ENCODE peak calls at places on chromosomes 7 and 10, in ten cellular contexts. C is IMR-90, O is heart left ventricle, M is tibial nerve, H is Caco-2, I is PC-3, X is mesendoderm, J is HCT116, D is breast epithelium, R is SK-N-SH. P is an unnamed sample. For H3K27me3 and H3K4me1, the result is how much of the 10 kb centered on the place peaks cover.

GRCh38 chr7:16982640-16983103 is 100.9 kb upstream of the AGR3 start:
- DNase-seq in C (peak), O (no peak), M (no peak), H (no peak), I (peak), X (peak), J (peak), D (no peak), R (peak), P (peak)

GRCh38 chr10:29141761-29142160 is 147.1 kb upstream of the LYZL1 start:
- DNase-seq in C (no peak), O (no peak), M (no peak), H (no peak), I (peak), X (peak), J (no peak), D (no peak), R (peak), P (peak)

GRCh38 chr7:151902306-151902705 is 25.4 kb upstream of the PRKAG2 start:
- DNase-seq in C (no peak), O (no peak), M (no peak), H (peak), I (no peak), X (no peak), J (no peak), D (no peak), R (no peak), P (no peak)

GRCh38 chr7:27190284-27190748 is 5.3 kb upstream of the HOXA11 start:
- DNase-seq in C (no peak), O (no peak), M (no peak), H (no peak), I (peak), X (no peak), J (no peak), D (no peak), R (no peak), P (no peak)

GRCh38 chr7:76108540-76109233 is 60.8 kb downstream of the MDH2 start:
- DNase-seq in C (peak), O (no peak), M (peak), H (peak), I (peak), X (peak), J (no peak), D (peak), R (no peak), P (no peak)

GRCh38 chr7:13945670-13946069 is 43.8 kb downstream of the ETV1 start:
- DNase-seq in C (no peak), O (no peak), M (peak), H (no peak), I (no peak), X (no peak), J (no peak), D (no peak), R (peak), P (peak)

GRCh38 chr7:111903797-111904196 is 302.4 kb downstream of the DOCK4 start:
- DNase-seq in C (no peak), O (no peak), M (no peak), H (no peak), I (peak), X (no peak), J (no peak), D (no peak), R (no peak), P (peak)

GRCh38 chr7:65509368-65510186 is 135.9 kb downstream of the ZNF92 start:
- DNase-seq in C (no peak), O (no peak), M (no peak), H (no peak), I (peak), X (peak), J (no peak), D (no peak), R (peak), P (peak)

GRCh38 chr10:45463244-45464116 is 89.5 kb downstream of the ALOX5 start:
- DNase-seq in C (peak), O (no peak), M (no peak), H (no peak), I (no peak), X (no peak), J (no peak), D (no peak), R (no peak), P (peak)

GRCh38 chr7:135855836-135856235 is 107.2 kb upstream of the FAM180A start:
- DNase-seq in C (no peak), O (no peak), M (no peak), H (no peak), I (peak), X (peak), J (no peak), D (no peak), R (no peak), P (peak)

GRCh38 chr10:792083-792791 is 102.8 kb upstream of the DIP2C start:
- DNase-seq in C (no peak), O (no peak), M (no peak), H (no peak), I (no peak), X (no peak), J (no peak), D (no peak), R (peak), P (no peak)

GRCh38 chr10:70500812-70501301 is 22.3 kb downstream of the PALD1 start:
- DNase-seq in C (no peak), O (peak), M (no peak), H (no peak), I (no peak), X (peak), J (no peak), D (no peak), R (no peak), P (no peak)

GRCh38 chr10:51955696-51956095 is 256.3 kb upstream of the CSTF2T start:
- DNase-seq in C (no peak), O (no peak), M (no peak), H (no peak), I (no peak), X (no peak), J (no peak), D (no peak), R (no peak), P (no peak)

GRCh38 chr10:76459016-76459415 is 1027.6 kb downstream of the LRMDA start:
- DNase-seq in C (no peak), O (no peak), M (no peak), H (no peak), I (no peak), X (no peak), J (no peak), D (no peak), R (no peak), P (no peak)

GRCh38 chr10:70540789-70541360 is 61.7 kb downstream of the PRF1 start:
- DNase-seq in C (no peak), O (no peak), M (no peak), H (no peak), I (no peak), X (no peak), J (no peak), D (no peak), R (no peak), P (no peak)

GRCh38 chr10:3407208-3407607 is 234.6 kb upstream of the PITRM1 start:
- DNase-seq in C (peak), O (no peak), M (no peak), H (no peak), I (no peak), X (no peak), J (no peak), D (no peak), R (no peak), P (no peak)

GRCh38 chr7:106772655-106773108 is 92.4 kb upstream of the PIK3CG start:
- DNase-seq in C (peak), O (no peak), M (no peak), H (no peak), I (peak), X (no peak), J (peak), D (no peak), R (no peak), P (peak)

GRCh38 chr7:80770061-80770460 is 131.6 kb downstream of the CD36 start:
- DNase-seq in C (no peak), O (no peak), M (no peak), H (no peak), I (peak), X (no peak), J (no peak), D (no peak), R (no peak), P (no peak)
- H3K4me3 ChIP-seq in C (no peak), O (no peak), M (no peak), H (no peak), I (no peak), X (no peak), J (no peak), D (no peak), R (no peak), P (no peak)

GRCh38 chr7:67620216-67620933 is 623.7 kb downstream of the TYW1 start:
- DNase-seq in C (no peak), O (no peak), M (no peak), H (no peak), I (no peak), X (no peak), J (no peak), D (no peak), R (no peak), P (no peak)
- H3K27me3 ChIP-seq in C (under half), O (under half), M (under half), H (under half), I (under half), X (under half), J (under half), D (under half), R (under half), P (half or more)

GRCh38 chr10:108812906-108813305 is 1110.4 kb downstream of the XPNPEP1 start:
- DNase-seq in C (no peak), O (no peak), M (no peak), H (no peak), I (no peak), X (no peak), J (no peak), D (no peak), R (no peak), P (no peak)

GRCh38 chr10:108812296-108812695 is 1111.0 kb downstream of the XPNPEP1 start:
- DNase-seq in C (no peak), O (no peak), M (no peak), H (no peak), I (no peak), X (no peak), J (no peak), D (no peak), R (no peak), P (no peak)

DNA sequence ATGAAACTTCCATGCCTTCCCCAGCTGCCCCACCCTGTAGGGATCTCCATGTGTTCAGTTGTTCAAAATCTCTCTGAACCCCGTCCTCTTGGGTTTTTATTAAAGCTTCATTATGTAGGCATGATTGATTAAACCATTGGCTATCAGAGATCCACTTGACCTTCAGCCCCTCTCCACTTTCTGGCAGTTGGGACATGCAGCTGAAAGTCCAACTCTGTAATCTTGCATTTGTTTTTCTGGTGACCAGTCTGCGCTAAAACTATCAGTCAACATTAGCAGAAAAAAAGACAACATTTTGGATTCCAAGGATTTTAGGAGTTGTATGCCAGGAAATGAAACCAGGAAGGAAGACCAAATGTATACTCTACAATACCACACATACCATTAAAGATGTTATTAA is 1115.1 kb downstream of the XPNPEP1 start:
- DNase-seq in C (no peak), O (no peak), M (no peak), H (no peak), I (no peak), X (no peak), J (no peak), D (no peak), R (no peak), P (no peak)
- H3K4me1 ChIP-seq in C (under half), O (under half), M (under half), H (under half), I (under half), X (under half), J (under half), D (under half), R (under half), P (under half)

GRCh38 chr7:127654404-127655392 is 2.7 kb downstream of the SND1 start:
- DNase-seq in C (no peak), O (no peak), M (no peak), H (no peak), I (no peak), X (no peak), J (no peak), D (no peak), R (no peak), P (peak)
- H3K4me3 ChIP-seq in C (no peak), O (no peak), M (no peak), H (no peak), I (peak), X (no peak), J (no peak), D (no peak), R (no peak), P (peak)

DNA sequence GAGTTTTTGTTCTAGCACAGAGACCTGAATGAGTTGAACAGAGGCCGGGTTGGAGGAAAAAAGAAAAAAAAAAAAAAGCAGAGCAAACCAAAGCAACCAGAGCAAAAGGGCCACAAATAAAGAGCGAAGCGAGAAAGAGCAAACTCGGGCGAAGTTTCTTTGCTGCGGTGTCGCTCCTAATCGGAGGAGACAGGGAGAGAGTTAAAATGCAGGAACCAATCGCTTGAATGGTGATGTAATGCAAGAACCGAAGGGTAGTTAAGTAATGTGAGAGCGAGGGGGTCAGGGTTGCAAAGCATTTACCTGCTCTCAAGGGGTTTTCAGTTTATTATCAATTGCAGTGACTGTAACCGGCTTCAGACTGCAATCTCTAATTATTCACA is 271.7 kb downstream of the TRIL start:
- DNase-seq in C (peak), O (no peak), M (peak), H (no peak), I (peak), X (peak), J (no peak), D (no peak), R (peak), P (peak)
- H3K27me3 ChIP-seq in C (under half), O (under half), M (under half), H (under half), I (under half), X (under half), J (under half), D (under half), R (under half), P (under half)

GRCh38 chr10:124719213-124719851 is 24.8 kb downstream of the FAM53B start:
- DNase-seq in C (peak), O (peak), M (peak), H (no peak), I (peak), X (peak), J (no peak), D (peak), R (no peak), P (peak)
- H3K4me1 ChIP-seq in C (under half), O (half or more), M (half or more), H (under half), I (under half), X (under half), J (under half), D (under half), R (under half), P (under half)

GRCh38 chr7:81690688-81691087 is 79.2 kb downstream of the HGF start:
- DNase-seq in C (no peak), O (no peak), M (no peak), H (no peak), I (no peak), X (no peak), J (no peak), D (no peak), R (no peak), P (no peak)

GRCh38 chr7:81693080-81693479 is 76.8 kb downstream of the HGF start:
- DNase-seq in C (no peak), O (no peak), M (no peak), H (no peak), I (no peak), X (no peak), J (no peak), D (no peak), R (no peak), P (no peak)

GRCh38 chr7:81693894-81694293 is 76.0 kb downstream of the HGF start:
- DNase-seq in C (no peak), O (no peak), M (no peak), H (no peak), I (peak), X (no peak), J (no peak), D (no peak), R (no peak), P (no peak)

GRCh38 chr7:81691199-81691821 is 78.5 kb downstream of the HGF start:
- DNase-seq in C (peak), O (no peak), M (no peak), H (no peak), I (peak), X (no peak), J (no peak), D (no peak), R (no peak), P (no peak)

DNA sequence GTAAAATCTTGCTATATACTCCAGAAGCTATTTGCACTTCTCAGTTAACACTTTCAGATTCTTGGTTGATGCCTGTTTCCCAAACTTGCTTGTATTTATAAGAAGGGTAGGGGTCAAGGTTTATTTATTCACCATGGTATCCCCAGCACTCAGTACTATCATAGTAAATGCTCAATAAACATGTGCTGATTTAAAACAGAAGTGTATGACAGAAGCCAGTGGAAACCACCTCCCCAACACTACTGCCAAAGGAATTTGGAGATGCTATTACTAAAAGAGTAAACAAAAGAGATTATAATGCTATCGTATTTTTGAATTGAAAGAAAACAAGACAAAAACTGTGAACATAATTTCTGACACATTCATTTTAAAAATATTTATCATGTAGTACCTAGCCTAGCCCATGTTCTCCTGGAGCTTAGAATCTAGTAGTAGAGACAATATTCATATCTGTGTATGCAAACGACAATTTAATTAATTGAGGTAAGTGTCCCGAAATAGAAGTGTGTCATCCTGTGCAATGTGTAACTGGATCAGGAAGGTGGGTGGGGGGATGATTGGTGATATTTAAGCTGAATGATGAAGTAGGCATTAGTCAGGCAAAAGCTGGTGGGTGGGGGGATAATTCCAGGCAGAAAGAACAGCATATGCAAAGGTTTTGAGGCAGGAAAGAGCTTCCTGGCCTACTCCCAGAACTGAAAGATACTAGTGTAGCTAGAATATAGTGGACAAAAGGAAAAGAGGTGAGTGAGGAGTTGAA is 77.5 kb downstream of the HGF start:
- DNase-seq in C (peak), O (no peak), M (no peak), H (no peak), I (peak), X (no peak), J (no peak), D (no peak), R (no peak), P (no peak)
- H3K4me3 ChIP-seq in C (no peak), O (no peak), M (no peak), H (no peak), I (peak), X (no peak), J (no peak), D (no peak), R (no peak), P (no peak)

GRCh38 chr7:6536262-6536770 is 14.9 kb downstream of the GRID2IP start:
- DNase-seq in C (no peak), O (no peak), M (no peak), H (no peak), I (no peak), X (no peak), J (no peak), D (no peak), R (peak), P (peak)
- H3K27me3 ChIP-seq in C (half or more), O (under half), M (under half), H (under half), I (under half), X (under half), J (under half), D (under half), R (under half), P (half or more)

GRCh38 chr7:139088268-139088667 is 21.3 kb downstream of the ZC3HAV1 start:
- DNase-seq in C (no peak), O (no peak), M (no peak), H (no peak), I (no peak), X (no peak), J (no peak), D (no peak), R (no peak), P (no peak)

GRCh38 chr7:139087212-139087611 is 22.3 kb downstream of the ZC3HAV1 start:
- DNase-seq in C (no peak), O (no peak), M (no peak), H (no peak), I (no peak), X (no peak), J (no peak), D (no peak), R (no peak), P (no peak)

GRCh38 chr7:139091677-139091996 is 17.9 kb downstream of the ZC3HAV1 start:
- DNase-seq in C (no peak), O (no peak), M (no peak), H (no peak), I (no peak), X (peak), J (no peak), D (no peak), R (no peak), P (no peak)

GRCh38 chr7:139086454-139086853 is 23.1 kb downstream of the ZC3HAV1 start:
- DNase-seq in C (no peak), O (no peak), M (no peak), H (no peak), I (no peak), X (no peak), J (no peak), D (no peak), R (no peak), P (no peak)

GRCh38 chr7:139089118-139089517 is 20.4 kb downstream of the ZC3HAV1 start:
- DNase-seq in C (no peak), O (no peak), M (no peak), H (no peak), I (no peak), X (no peak), J (no peak), D (no peak), R (no peak), P (no peak)
- H3K4me1 ChIP-seq in C (under half), O (under half), M (under half), H (under half), I (under half), X (under half), J (under half), D (under half), R (under half), P (under half)

P was measured in adipocyte.